ENCODE peak calls at places on chromosomes 4 and X, in six cellular contexts. One of them, this sample, is unnamed.

GRCh38 chr4:125280892-125281403 is 33.8 kb upstream of the FAT4 start:
- DNase-seq in NCI-H1105: no peak
- DNase-seq in NCI-H2171 treated with DMSO at 0.1 percent for 48 hours: no peak
- DNase-seq in mesendoderm: no peak
- DNase-seq in islet precursor cell: no peak
- DNase-seq in activated CD8-positive, alpha-beta memory T cell treated with anti-CD3 and anti-CD28 coated beads for 48 hours: no peak
- DNase-seq in this sample: no peak

GRCh38 chr4:1043658-1044468 is 32.4 kb downstream of the FGFRL1 start:
- DNase-seq in NCI-H1105: no peak
- DNase-seq in NCI-H2171 treated with DMSO at 0.1 percent for 48 hours: no peak
- DNase-seq in mesendoderm: peak; percentile 97
- DNase-seq in islet precursor cell: peak; percentile 100
- DNase-seq in activated CD8-positive, alpha-beta memory T cell treated with anti-CD3 and anti-CD28 coated beads for 48 hours: peak; percentile 30
- DNase-seq in this sample: peak; percentile 91

GRCh38 chrX:7889138-7889537 is 38.1 kb downstream of the PNPLA4 start:
- DNase-seq in NCI-H1105: no peak
- DNase-seq in NCI-H2171 treated with DMSO at 0.1 percent for 48 hours: peak; percentile 1
- DNase-seq in mesendoderm: no peak
- DNase-seq in islet precursor cell: no peak
- DNase-seq in activated CD8-positive, alpha-beta memory T cell treated with anti-CD3 and anti-CD28 coated beads for 48 hours: no peak
- DNase-seq in this sample: no peak

GRCh38 chr4:149371021-149371420 is 444.6 kb downstream of the IQCM start:
- DNase-seq in NCI-H1105: peak; percentile 17
- DNase-seq in NCI-H2171 treated with DMSO at 0.1 percent for 48 hours: peak; percentile 26
- DNase-seq in mesendoderm: peak; percentile 80
- DNase-seq in islet precursor cell: peak; percentile 73
- DNase-seq in activated CD8-positive, alpha-beta memory T cell treated with anti-CD3 and anti-CD28 coated beads for 48 hours: no peak
- DNase-seq in this sample: peak; percentile 15

GRCh38 chr4:56880572-56880971 is 27.1 kb upstream of the REST start:
- DNase-seq in NCI-H1105: no peak
- DNase-seq in NCI-H2171 treated with DMSO at 0.1 percent for 48 hours: no peak
- DNase-seq in mesendoderm: no peak
- DNase-seq in islet precursor cell: no peak
- DNase-seq in activated CD8-positive, alpha-beta memory T cell treated with anti-CD3 and anti-CD28 coated beads for 48 hours: no peak
- DNase-seq in this sample: no peak

GRCh38 chrX:91435465-91435864 is 826 bp downstream of the PABPC5 start:
- DNase-seq in NCI-H1105: peak; percentile 29
- DNase-seq in NCI-H2171 treated with DMSO at 0.1 percent for 48 hours: no peak
- DNase-seq in mesendoderm: peak; percentile 1
- DNase-seq in islet precursor cell: no peak
- DNase-seq in activated CD8-positive, alpha-beta memory T cell treated with anti-CD3 and anti-CD28 coated beads for 48 hours: no peak
- DNase-seq in this sample: peak; percentile 5

GRCh38 chr4:149521611-149522010 is 294.0 kb downstream of the IQCM start:
- DNase-seq in NCI-H1105: no peak
- DNase-seq in NCI-H2171 treated with DMSO at 0.1 percent for 48 hours: no peak
- DNase-seq in mesendoderm: no peak
- DNase-seq in islet precursor cell: no peak
- DNase-seq in activated CD8-positive, alpha-beta memory T cell treated with anti-CD3 and anti-CD28 coated beads for 48 hours: no peak
- DNase-seq in this sample: no peak

GRCh38 chr4:536351-536972 is 37.5 kb downstream of the PIGG start:
- DNase-seq in NCI-H1105: no peak
- DNase-seq in NCI-H2171 treated with DMSO at 0.1 percent for 48 hours: no peak
- DNase-seq in mesendoderm: no peak
- DNase-seq in islet precursor cell: peak; percentile 46
- DNase-seq in activated CD8-positive, alpha-beta memory T cell treated with anti-CD3 and anti-CD28 coated beads for 48 hours: no peak
- DNase-seq in this sample: no peak

GRCh38 chr4:34009951-34010350 is 2234.4 kb downstream of the ARAP2 start:
- DNase-seq in NCI-H1105: no peak
- DNase-seq in NCI-H2171 treated with DMSO at 0.1 percent for 48 hours: no peak
- DNase-seq in mesendoderm: no peak
- DNase-seq in islet precursor cell: no peak
- DNase-seq in activated CD8-positive, alpha-beta memory T cell treated with anti-CD3 and anti-CD28 coated beads for 48 hours: no peak
- DNase-seq in this sample: no peak

GRCh38 chrX:153662266-153662665 is 11.3 kb downstream of the PNCK start:
- DNase-seq in NCI-H1105: no peak
- DNase-seq in NCI-H2171 treated with DMSO at 0.1 percent for 48 hours: no peak
- DNase-seq in mesendoderm: peak; percentile 64
- DNase-seq in islet precursor cell: peak; percentile 80
- DNase-seq in activated CD8-positive, alpha-beta memory T cell treated with anti-CD3 and anti-CD28 coated beads for 48 hours: no peak
- DNase-seq in this sample: peak; percentile 57

GRCh38 chrX:104922206-104922621 is 298.3 kb downstream of the TEX13A start:
- DNase-seq in NCI-H1105: peak; percentile 34
- DNase-seq in NCI-H2171 treated with DMSO at 0.1 percent for 48 hours: peak; percentile 44
- DNase-seq in mesendoderm: peak; percentile 82
- DNase-seq in islet precursor cell: peak; percentile 86
- DNase-seq in activated CD8-positive, alpha-beta memory T cell treated with anti-CD3 and anti-CD28 coated beads for 48 hours: peak; percentile 10
- DNase-seq in this sample: peak; percentile 65

GRCh38 chrX:18938710-18939109 is 45.2 kb downstream of the PHKA2 start:
- DNase-seq in NCI-H1105: peak; percentile 47
- DNase-seq in NCI-H2171 treated with DMSO at 0.1 percent for 48 hours: peak; percentile 18
- DNase-seq in mesendoderm: no peak
- DNase-seq in islet precursor cell: no peak
- DNase-seq in activated CD8-positive, alpha-beta memory T cell treated with anti-CD3 and anti-CD28 coated beads for 48 hours: no peak
- DNase-seq in this sample: no peak

GRCh38 chr4:21507439-21507838 is 441.1 kb downstream of the KCNIP4 start:
- DNase-seq in NCI-H1105: no peak
- DNase-seq in NCI-H2171 treated with DMSO at 0.1 percent for 48 hours: peak; percentile 1
- DNase-seq in mesendoderm: peak; percentile 30
- DNase-seq in islet precursor cell: no peak
- DNase-seq in activated CD8-positive, alpha-beta memory T cell treated with anti-CD3 and anti-CD28 coated beads for 48 hours: no peak
- DNase-seq in this sample: no peak

GRCh38 chr4:163143532-163143931 is 23.2 kb downstream of the NAF1 start:
- DNase-seq in NCI-H1105: no peak
- DNase-seq in NCI-H2171 treated with DMSO at 0.1 percent for 48 hours: no peak
- DNase-seq in mesendoderm: no peak
- DNase-seq in islet precursor cell: no peak
- DNase-seq in activated CD8-positive, alpha-beta memory T cell treated with anti-CD3 and anti-CD28 coated beads for 48 hours: no peak
- DNase-seq in this sample: no peak